ENCODE peak calls at places on chromosome 17, in four cellular contexts. One of them, this sample, is unnamed.

GRCh38 chr17:37488009-37488604 is 1.6 kb upstream of the DUSP14 start:
- DNase-seq in prostate gland: peak
- DNase-seq in endothelial cell of umbilical vein: peak
- DNase-seq in transverse colon: no peak
- DNase-seq in this sample: no peak

GRCh38 chr17:29032798-29033197 is 10.1 kb upstream of the PIPOX start:
- DNase-seq in transverse colon: no peak
- DNase-seq in endothelial cell of umbilical vein: no peak
- DNase-seq in prostate gland: no peak
- DNase-seq in this sample: no peak

GRCh38 chr17:61261001-61261587 is 138.5 kb upstream of the TBX2 start:
- DNase-seq in prostate gland: no peak
- DNase-seq in transverse colon: no peak
- DNase-seq in endothelial cell of umbilical vein: no peak
- DNase-seq in this sample: no peak

GRCh38 chr17:82565551-82565950 is 46.0 kb downstream of the FOXK2 start:
- DNase-seq in transverse colon: no peak
- DNase-seq in endothelial cell of umbilical vein: no peak
- DNase-seq in prostate gland: no peak
- DNase-seq in this sample: no peak

GRCh38 chr17:68101992-68102758 is 66.6 kb downstream of the KPNA2 start:
- DNase-seq in transverse colon: peak
- DNase-seq in endothelial cell of umbilical vein: peak
- DNase-seq in prostate gland: peak
- DNase-seq in this sample: peak

GRCh38 chr17:81488276-81488860 is 24.2 kb downstream of the ACTG1 start:
- DNase-seq in endothelial cell of umbilical vein: no peak
- DNase-seq in prostate gland: no peak
- DNase-seq in transverse colon: no peak
- DNase-seq in this sample: no peak

GRCh38 chr17:28970879-28971278 is 19.6 kb upstream of the PHF12 start:
- DNase-seq in transverse colon: no peak
- DNase-seq in prostate gland: peak
- DNase-seq in endothelial cell of umbilical vein: no peak
- DNase-seq in this sample: no peak

GRCh38 chr17:12574525-12574924 is 91.2 kb upstream of the MYOCD start:
- DNase-seq in endothelial cell of umbilical vein: no peak
- DNase-seq in transverse colon: no peak
- DNase-seq in prostate gland: no peak
- DNase-seq in this sample: no peak

GRCh38 chr17:41655611-41656111 is 31.3 kb upstream of the KRT17 start:
- DNase-seq in prostate gland: peak
- DNase-seq in endothelial cell of umbilical vein: no peak
- DNase-seq in transverse colon: peak
- DNase-seq in this sample: peak

GRCh38 chr17:27224526-27225315 is 69.2 kb upstream of the WSB1 start:
- DNase-seq in transverse colon: no peak
- DNase-seq in endothelial cell of umbilical vein: no peak
- DNase-seq in prostate gland: no peak
- DNase-seq in this sample: no peak

GRCh38 chr17:20225162-20226115 is 216.3 kb downstream of the SPECC1 start:
- DNase-seq in transverse colon: no peak
- DNase-seq in prostate gland: no peak
- DNase-seq in endothelial cell of umbilical vein: no peak
- DNase-seq in this sample: no peak

DNA sequence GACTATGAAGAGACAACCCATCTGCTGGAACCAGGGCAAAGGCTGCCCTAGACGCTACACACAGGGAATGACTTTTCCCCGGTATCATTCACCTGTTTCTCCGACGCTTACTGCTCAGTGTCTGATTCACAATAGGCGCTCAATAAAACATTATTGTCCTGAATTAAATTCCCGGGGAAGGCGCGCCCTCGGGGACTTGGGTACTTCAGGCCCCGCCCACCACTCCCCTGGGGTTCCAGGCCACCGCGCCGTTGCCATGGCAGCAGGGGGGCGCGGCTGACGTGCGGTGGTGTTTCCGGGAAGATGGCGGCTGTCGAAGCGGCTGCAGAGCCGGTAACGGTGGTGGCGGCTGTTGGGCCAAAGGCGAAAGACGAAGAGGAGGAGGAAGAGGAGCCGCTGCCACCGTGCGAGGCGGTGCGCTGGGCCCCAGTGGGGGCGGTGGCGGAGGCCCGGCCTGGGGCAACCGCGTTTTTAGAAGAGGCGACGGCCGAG is at the start of gene RUNDC1:
- DNase-seq in endothelial cell of umbilical vein: peak
- DNase-seq in prostate gland: peak
- DNase-seq in transverse colon: peak
- DNase-seq in this sample: peak
- TF ChIP-seq POLR2AphosphoS5 in endothelial cell of umbilical vein: peak
- TF ChIP-seq POLR2AphosphoS5 in prostate gland: peak
- TF ChIP-seq POLR2AphosphoS5 in transverse colon: peak
- TF ChIP-seq POLR2AphosphoS5 in this sample: peak

DNA sequence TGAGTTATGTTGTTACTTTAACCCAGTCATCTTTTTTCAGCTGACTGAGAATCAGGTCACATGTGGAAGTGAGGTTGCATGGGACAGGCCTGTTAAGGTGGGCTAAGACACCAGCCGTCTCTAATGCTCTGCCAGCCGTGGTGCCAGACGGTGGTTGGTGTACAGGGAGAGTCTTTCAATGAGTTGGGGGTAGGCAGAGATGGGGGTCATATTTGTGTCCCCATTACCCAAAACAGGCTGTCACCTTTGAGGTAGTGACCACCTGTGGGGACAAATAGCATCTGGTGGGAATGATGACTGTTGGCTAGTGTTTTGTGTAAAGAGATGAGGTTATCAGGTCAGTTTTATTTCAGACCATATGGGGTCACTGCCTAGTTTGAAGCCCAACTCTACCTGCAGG is 1.8 kb downstream of the RPL38 start:
- DNase-seq in prostate gland: no peak
- DNase-seq in transverse colon: no peak
- DNase-seq in endothelial cell of umbilical vein: no peak
- DNase-seq in this sample: no peak
- H3K4me3 ChIP-seq in prostate gland: no peak
- H3K4me3 ChIP-seq in transverse colon: no peak
- H3K4me3 ChIP-seq in endothelial cell of umbilical vein: peak
- H3K4me3 ChIP-seq in this sample: no peak

DNA sequence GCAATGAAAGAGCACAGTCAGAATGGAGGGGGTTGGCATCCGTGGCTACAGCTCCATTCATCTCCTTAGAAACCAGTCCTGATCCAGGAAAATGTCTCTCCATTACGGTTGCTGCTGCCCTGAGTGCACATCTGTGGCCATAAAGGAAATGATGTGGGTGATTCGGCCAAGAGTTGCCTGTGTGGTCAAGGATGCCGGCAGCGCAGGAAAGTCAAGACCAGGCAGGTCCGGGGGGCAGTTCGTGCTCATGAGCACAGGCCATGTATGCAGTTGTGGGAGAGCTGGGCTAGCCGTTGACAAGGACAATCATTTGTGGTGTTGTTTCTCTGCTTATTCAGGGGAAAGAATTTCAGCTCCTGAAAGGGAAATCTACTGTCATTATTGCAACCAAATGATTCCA is 6.0 kb downstream of the XAF1 start:
- DNase-seq in endothelial cell of umbilical vein: no peak
- DNase-seq in transverse colon: no peak
- DNase-seq in prostate gland: no peak
- DNase-seq in this sample: no peak
- TF ChIP-seq POLR2AphosphoS5 in endothelial cell of umbilical vein: no peak
- TF ChIP-seq POLR2AphosphoS5 in transverse colon: no peak
- TF ChIP-seq POLR2AphosphoS5 in prostate gland: no peak
- TF ChIP-seq POLR2AphosphoS5 in this sample: no peak

GRCh38 chr17:7309628-7310027 is 2.2 kb downstream of the EIF5A start:
- DNase-seq in prostate gland: no peak
- DNase-seq in endothelial cell of umbilical vein: no peak
- DNase-seq in transverse colon: no peak
- DNase-seq in this sample: no peak
- H3K4me3 ChIP-seq in prostate gland: no peak
- H3K4me3 ChIP-seq in endothelial cell of umbilical vein: peak
- H3K4me3 ChIP-seq in transverse colon: no peak
- H3K4me3 ChIP-seq in this sample: peak

GRCh38 chr17:9291912-9292562 is 270.7 kb downstream of the NTN1 start:
- DNase-seq in prostate gland: peak
- DNase-seq in endothelial cell of umbilical vein: peak
- DNase-seq in transverse colon: peak
- DNase-seq in this sample: peak
- TF ChIP-seq POLR2AphosphoS5 in prostate gland: no peak
- TF ChIP-seq POLR2AphosphoS5 in endothelial cell of umbilical vein: no peak
- TF ChIP-seq POLR2AphosphoS5 in transverse colon: peak
- TF ChIP-seq POLR2AphosphoS5 in this sample: no peak

GRCh38 chr17:58755269-58755576 is 431 bp upstream of the PPM1E start:
- DNase-seq in endothelial cell of umbilical vein: no peak
- DNase-seq in prostate gland: no peak
- DNase-seq in transverse colon: no peak
- DNase-seq in this sample: no peak
- H3K4me3 ChIP-seq in endothelial cell of umbilical vein: peak
- H3K4me3 ChIP-seq in prostate gland: peak
- H3K4me3 ChIP-seq in transverse colon: no peak
- H3K4me3 ChIP-seq in this sample: peak

DNA sequence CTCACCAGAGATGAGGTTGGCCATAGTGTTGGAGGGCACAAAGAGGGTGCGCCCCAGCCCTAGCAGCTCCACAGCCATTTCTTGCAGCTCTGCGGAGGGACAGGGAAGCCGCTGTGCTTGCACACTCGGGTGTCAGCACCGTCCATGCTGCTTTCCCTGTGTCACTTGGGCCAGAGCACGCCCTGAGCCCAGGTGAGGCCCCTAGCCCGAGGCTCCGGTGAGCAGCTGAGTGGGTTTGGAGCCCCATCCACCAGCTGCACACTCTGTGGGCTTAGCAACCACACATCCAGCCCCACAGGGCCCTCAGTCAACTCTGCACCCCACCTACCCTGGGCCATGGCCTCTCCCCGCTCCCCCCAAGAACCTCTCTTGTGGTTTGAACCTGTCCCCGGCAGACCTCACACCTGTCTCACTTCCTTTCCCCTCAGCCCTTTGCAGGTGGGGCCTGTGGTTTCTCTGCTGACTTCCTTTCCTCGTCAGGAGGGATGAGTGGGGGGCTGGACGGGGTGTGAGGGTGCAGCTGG is 20.7 kb downstream of the TMEM235 start:
- DNase-seq in endothelial cell of umbilical vein: no peak
- DNase-seq in transverse colon: peak
- DNase-seq in prostate gland: no peak
- DNase-seq in this sample: peak
- TF ChIP-seq POLR2AphosphoS5 in endothelial cell of umbilical vein: no peak
- TF ChIP-seq POLR2AphosphoS5 in transverse colon: no peak
- TF ChIP-seq POLR2AphosphoS5 in prostate gland: no peak
- TF ChIP-seq POLR2AphosphoS5 in this sample: no peak